ENCODE peak calls at places on chromosomes 5 and 9, in nine cellular contexts. One of them, this sample, is unnamed.

GRCh38 chr9:124322618-124323432 is 65.1 kb downstream of the NEK6 start:
- DNase-seq in heart left ventricle: no peak
- DNase-seq in keratinocyte: no peak
- DNase-seq in breast epithelium: no peak
- DNase-seq in CD8-positive, alpha-beta memory T cell: no peak
- DNase-seq in CD4-positive, alpha-beta memory T cell: no peak
- DNase-seq in trophoblast cell: no peak
- DNase-seq in tibial artery: no peak
- DNase-seq in IMR-90: no peak
- DNase-seq in this sample: no peak

GRCh38 chr5:93964421-93964820 is 223.0 kb upstream of the POU5F2 start:
- DNase-seq in IMR-90: no peak
- DNase-seq in CD4-positive, alpha-beta memory T cell: no peak
- DNase-seq in CD8-positive, alpha-beta memory T cell: no peak
- DNase-seq in keratinocyte: no peak
- DNase-seq in breast epithelium: no peak
- DNase-seq in heart left ventricle: no peak
- DNase-seq in tibial artery: no peak
- DNase-seq in trophoblast cell: no peak
- DNase-seq in this sample: no peak

GRCh38 chr5:139494832-139495231 is 12.3 kb upstream of the STING1 start:
- DNase-seq in tibial artery: no peak
- DNase-seq in CD4-positive, alpha-beta memory T cell: no peak
- DNase-seq in trophoblast cell: no peak
- DNase-seq in breast epithelium: no peak
- DNase-seq in keratinocyte: no peak
- DNase-seq in IMR-90: peak; percentile 58
- DNase-seq in CD8-positive, alpha-beta memory T cell: no peak
- DNase-seq in heart left ventricle: no peak
- DNase-seq in this sample: no peak

GRCh38 chr9:106632621-106633020 is 230.3 kb upstream of the ZNF462 start:
- DNase-seq in breast epithelium: no peak
- DNase-seq in heart left ventricle: no peak
- DNase-seq in CD8-positive, alpha-beta memory T cell: no peak
- DNase-seq in CD4-positive, alpha-beta memory T cell: no peak
- DNase-seq in tibial artery: no peak
- DNase-seq in trophoblast cell: no peak
- DNase-seq in keratinocyte: peak; percentile 58
- DNase-seq in IMR-90: no peak
- DNase-seq in this sample: no peak

GRCh38 chr5:159123700-159124099 is 24.0 kb upstream of the EBF1 start:
- DNase-seq in heart left ventricle: no peak
- DNase-seq in tibial artery: no peak
- DNase-seq in breast epithelium: no peak
- DNase-seq in CD4-positive, alpha-beta memory T cell: no peak
- DNase-seq in IMR-90: no peak
- DNase-seq in CD8-positive, alpha-beta memory T cell: no peak
- DNase-seq in trophoblast cell: no peak
- DNase-seq in keratinocyte: no peak
- DNase-seq in this sample: no peak

GRCh38 chr9:128098017-128098935 is 29.3 kb downstream of the PTGES2 start:
- DNase-seq in IMR-90: peak; percentile 98
- DNase-seq in heart left ventricle: peak; percentile 95
- DNase-seq in breast epithelium: peak; percentile 96
- DNase-seq in tibial artery: peak; percentile 98
- DNase-seq in trophoblast cell: peak; percentile 98
- DNase-seq in keratinocyte: peak; percentile 91
- DNase-seq in CD8-positive, alpha-beta memory T cell: no peak
- DNase-seq in CD4-positive, alpha-beta memory T cell: peak; percentile 40
- DNase-seq in this sample: peak; percentile 94

GRCh38 chr5:173864126-173865075 is 23.7 kb upstream of the CPEB4 start:
- DNase-seq in tibial artery: no peak
- DNase-seq in trophoblast cell: no peak
- DNase-seq in CD8-positive, alpha-beta memory T cell: no peak
- DNase-seq in breast epithelium: peak; percentile 75
- DNase-seq in heart left ventricle: peak; percentile 42
- DNase-seq in IMR-90: no peak
- DNase-seq in keratinocyte: no peak
- DNase-seq in CD4-positive, alpha-beta memory T cell: no peak
- DNase-seq in this sample: no peak

GRCh38 chr9:129910628-129911567 is 75.6 kb downstream of the USP20 start:
- DNase-seq in heart left ventricle: no peak
- DNase-seq in CD4-positive, alpha-beta memory T cell: no peak
- DNase-seq in breast epithelium: no peak
- DNase-seq in CD8-positive, alpha-beta memory T cell: no peak
- DNase-seq in keratinocyte: peak; percentile 91
- DNase-seq in trophoblast cell: peak; percentile 89
- DNase-seq in tibial artery: no peak
- DNase-seq in IMR-90: peak; percentile 100
- DNase-seq in this sample: peak; percentile 100

GRCh38 chr5:179815491-179816249 is 5.0 kb upstream of the SQSTM1 start:
- DNase-seq in trophoblast cell: no peak
- DNase-seq in breast epithelium: no peak
- DNase-seq in tibial artery: peak; percentile 64
- DNase-seq in IMR-90: no peak
- DNase-seq in keratinocyte: no peak
- DNase-seq in CD4-positive, alpha-beta memory T cell: no peak
- DNase-seq in CD8-positive, alpha-beta memory T cell: no peak
- DNase-seq in heart left ventricle: peak; percentile 23
- DNase-seq in this sample: no peak

GRCh38 chr5:1747079-1747802 is 52.4 kb downstream of the MRPL36 start:
- DNase-seq in heart left ventricle: no peak
- DNase-seq in CD4-positive, alpha-beta memory T cell: no peak
- DNase-seq in breast epithelium: peak; percentile 19
- DNase-seq in tibial artery: peak; percentile 51
- DNase-seq in trophoblast cell: no peak
- DNase-seq in CD8-positive, alpha-beta memory T cell: no peak
- DNase-seq in keratinocyte: no peak
- DNase-seq in IMR-90: no peak
- DNase-seq in this sample: no peak

GRCh38 chr5:6801236-6801635 is 88.0 kb downstream of the TENT4A start:
- DNase-seq in IMR-90: no peak
- DNase-seq in CD4-positive, alpha-beta memory T cell: no peak
- DNase-seq in keratinocyte: no peak
- DNase-seq in heart left ventricle: no peak
- DNase-seq in tibial artery: no peak
- DNase-seq in trophoblast cell: no peak
- DNase-seq in breast epithelium: no peak
- DNase-seq in CD8-positive, alpha-beta memory T cell: no peak
- DNase-seq in this sample: no peak

GRCh38 chr5:140312067-140312790 is 9.3 kb upstream of the PFDN1 start:
- DNase-seq in trophoblast cell: no peak
- DNase-seq in IMR-90: peak; percentile 99
- DNase-seq in heart left ventricle: no peak
- DNase-seq in CD8-positive, alpha-beta memory T cell: no peak
- DNase-seq in breast epithelium: no peak
- DNase-seq in CD4-positive, alpha-beta memory T cell: no peak
- DNase-seq in keratinocyte: no peak
- DNase-seq in tibial artery: no peak
- DNase-seq in this sample: peak; percentile 88

GRCh38 chr9:133403766-133404439 is 13.9 kb downstream of the REXO4 start:
- DNase-seq in tibial artery: no peak
- DNase-seq in IMR-90: no peak
- DNase-seq in heart left ventricle: no peak
- DNase-seq in breast epithelium: no peak
- DNase-seq in CD4-positive, alpha-beta memory T cell: peak; percentile 54
- DNase-seq in trophoblast cell: no peak
- DNase-seq in keratinocyte: peak; percentile 70
- DNase-seq in CD8-positive, alpha-beta memory T cell: peak; percentile 48
- DNase-seq in this sample: peak; percentile 53

GRCh38 chr9:132288371-132288770 is 66.4 kb downstream of the SETX start:
- DNase-seq in trophoblast cell: no peak
- DNase-seq in CD4-positive, alpha-beta memory T cell: no peak
- DNase-seq in breast epithelium: no peak
- DNase-seq in CD8-positive, alpha-beta memory T cell: no peak
- DNase-seq in heart left ventricle: no peak
- DNase-seq in IMR-90: peak; percentile 77
- DNase-seq in tibial artery: no peak
- DNase-seq in keratinocyte: no peak
- DNase-seq in this sample: no peak

GRCh38 chr9:129235931-129236331 is 57.9 kb upstream of the IER5L start:
- DNase-seq in CD8-positive, alpha-beta memory T cell: peak; percentile 70
- DNase-seq in trophoblast cell: no peak
- DNase-seq in keratinocyte: no peak
- DNase-seq in heart left ventricle: peak; percentile 10
- DNase-seq in breast epithelium: no peak
- DNase-seq in CD4-positive, alpha-beta memory T cell: peak; percentile 81
- DNase-seq in IMR-90: no peak
- DNase-seq in tibial artery: no peak
- DNase-seq in this sample: no peak

GRCh38 chr5:151026674-151027073 is 6.3 kb downstream of the GPX3 start:
- DNase-seq in breast epithelium: no peak
- DNase-seq in heart left ventricle: peak; percentile 62
- DNase-seq in CD4-positive, alpha-beta memory T cell: no peak
- DNase-seq in trophoblast cell: no peak
- DNase-seq in keratinocyte: no peak
- DNase-seq in IMR-90: no peak
- DNase-seq in CD8-positive, alpha-beta memory T cell: no peak
- DNase-seq in tibial artery: peak; percentile 80
- DNase-seq in this sample: no peak

GRCh38 chr9:136645903-136646754 is 16.6 kb upstream of the EGFL7 start:
- DNase-seq in heart left ventricle: peak; percentile 90
- DNase-seq in CD8-positive, alpha-beta memory T cell: no peak
- DNase-seq in IMR-90: no peak
- DNase-seq in keratinocyte: no peak
- DNase-seq in tibial artery: no peak
- DNase-seq in breast epithelium: no peak
- DNase-seq in trophoblast cell: no peak
- DNase-seq in CD4-positive, alpha-beta memory T cell: no peak
- DNase-seq in this sample: no peak

GRCh38 chr9:136645343-136645902 is 17.3 kb upstream of the EGFL7 start:
- DNase-seq in CD8-positive, alpha-beta memory T cell: no peak
- DNase-seq in heart left ventricle: peak; percentile 34
- DNase-seq in trophoblast cell: no peak
- DNase-seq in tibial artery: no peak
- DNase-seq in IMR-90: no peak
- DNase-seq in keratinocyte: no peak
- DNase-seq in CD4-positive, alpha-beta memory T cell: no peak
- DNase-seq in breast epithelium: no peak
- DNase-seq in this sample: no peak

GRCh38 chr9:136644343-136644592 is 18.4 kb upstream of the EGFL7 start:
- DNase-seq in CD4-positive, alpha-beta memory T cell: no peak
- DNase-seq in breast epithelium: no peak
- DNase-seq in keratinocyte: no peak
- DNase-seq in IMR-90: peak; percentile 22
- DNase-seq in heart left ventricle: peak; percentile 96
- DNase-seq in CD8-positive, alpha-beta memory T cell: no peak
- DNase-seq in tibial artery: no peak
- DNase-seq in trophoblast cell: no peak
- DNase-seq in this sample: no peak

GRCh38 chr9:136644593-136645342 is 17.9 kb upstream of the EGFL7 start:
- DNase-seq in CD4-positive, alpha-beta memory T cell: peak; percentile 68
- DNase-seq in CD8-positive, alpha-beta memory T cell: peak; percentile 59
- DNase-seq in breast epithelium: peak; percentile 78
- DNase-seq in IMR-90: peak; percentile 28
- DNase-seq in trophoblast cell: peak; percentile 48
- DNase-seq in tibial artery: peak; percentile 88
- DNase-seq in keratinocyte: no peak
- DNase-seq in heart left ventricle: peak; percentile 87
- DNase-seq in this sample: no peak

DNA sequence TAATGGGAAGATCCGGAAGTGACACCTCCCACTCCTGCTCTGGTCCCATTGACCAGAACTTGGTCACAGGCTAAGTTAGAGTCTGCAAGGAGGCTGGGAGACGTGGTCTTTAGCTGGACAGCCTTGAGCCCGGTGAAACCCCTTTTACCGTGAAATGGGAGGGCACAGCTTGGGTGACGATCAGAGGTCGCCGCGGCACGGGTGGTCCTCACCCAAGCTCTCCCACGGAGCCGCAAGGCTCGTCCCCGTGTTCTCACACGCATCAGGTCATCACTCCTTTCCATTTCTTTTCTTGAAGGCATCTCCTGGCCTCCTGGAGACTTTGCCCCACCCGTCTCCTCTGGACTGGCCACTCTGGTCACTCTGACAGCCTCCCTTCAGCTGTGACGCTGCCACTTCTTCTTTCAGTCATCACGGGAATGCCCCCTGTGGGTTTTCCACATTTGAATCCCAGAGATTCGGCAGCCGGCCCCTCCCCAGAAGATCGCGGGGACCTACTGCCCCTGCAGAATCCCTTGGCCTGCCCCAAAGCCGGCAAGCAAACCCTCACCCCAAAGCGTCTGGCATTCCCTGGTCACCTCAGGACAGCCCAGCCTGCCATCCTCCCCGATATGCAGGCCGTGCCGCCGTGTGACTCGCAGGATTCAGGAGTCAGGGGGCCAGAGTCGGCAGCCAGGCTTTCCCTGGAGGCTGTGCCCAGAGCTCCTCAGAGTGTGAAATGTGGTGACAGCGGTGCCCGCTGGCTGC is 18.9 kb upstream of the EGFL7 start:
- DNase-seq in breast epithelium: no peak
- DNase-seq in heart left ventricle: peak; percentile 50
- DNase-seq in tibial artery: peak; percentile 65
- DNase-seq in CD8-positive, alpha-beta memory T cell: no peak
- DNase-seq in IMR-90: no peak
- DNase-seq in keratinocyte: no peak
- DNase-seq in trophoblast cell: no peak
- DNase-seq in CD4-positive, alpha-beta memory T cell: no peak
- DNase-seq in this sample: no peak
- H3K27ac ChIP-seq in breast epithelium: no peak overlapping the region
- H3K27ac ChIP-seq in heart left ventricle: peak overlapping the region; percentile 97
- H3K27ac ChIP-seq in tibial artery: no peak overlapping the region
- H3K27ac ChIP-seq in CD8-positive, alpha-beta memory T cell: peak overlapping the region; percentile 24
- H3K27ac ChIP-seq in IMR-90: no peak overlapping the region
- H3K27ac ChIP-seq in keratinocyte: no peak overlapping the region
- H3K27ac ChIP-seq in trophoblast cell: no peak overlapping the region
- H3K27ac ChIP-seq in CD4-positive, alpha-beta memory T cell: no peak overlapping the region
- H3K27ac ChIP-seq in this sample: no peak overlapping the region

GRCh38 chr9:11551106-11551505 is 938.3 kb upstream of the PTPRD start:
- DNase-seq in breast epithelium: no peak
- DNase-seq in IMR-90: no peak
- DNase-seq in CD4-positive, alpha-beta memory T cell: no peak
- DNase-seq in trophoblast cell: no peak
- DNase-seq in tibial artery: no peak
- DNase-seq in heart left ventricle: no peak
- DNase-seq in CD8-positive, alpha-beta memory T cell: no peak
- DNase-seq in keratinocyte: no peak
- DNase-seq in this sample: no peak
- H3K27ac ChIP-seq in breast epithelium: no peak overlapping the region
- H3K27ac ChIP-seq in IMR-90: no peak overlapping the region
- H3K27ac ChIP-seq in CD4-positive, alpha-beta memory T cell: no peak overlapping the region
- H3K27ac ChIP-seq in trophoblast cell: no peak overlapping the region
- H3K27ac ChIP-seq in tibial artery: no peak overlapping the region
- H3K27ac ChIP-seq in heart left ventricle: no peak overlapping the region
- H3K27ac ChIP-seq in CD8-positive, alpha-beta memory T cell: no peak overlapping the region
- H3K27ac ChIP-seq in keratinocyte: no peak overlapping the region
- H3K27ac ChIP-seq in this sample: no peak overlapping the region

GRCh38 chr5:149367972-149368645 is 10.3 kb downstream of the PCYOX1L start:
- DNase-seq in trophoblast cell: no peak
- DNase-seq in IMR-90: no peak
- DNase-seq in CD4-positive, alpha-beta memory T cell: no peak
- DNase-seq in breast epithelium: no peak
- DNase-seq in tibial artery: no peak
- DNase-seq in heart left ventricle: no peak
- DNase-seq in CD8-positive, alpha-beta memory T cell: no peak
- DNase-seq in keratinocyte: no peak
- DNase-seq in this sample: no peak
- H3K27ac ChIP-seq in trophoblast cell: no peak overlapping the region
- H3K27ac ChIP-seq in IMR-90: no peak overlapping the region
- H3K27ac ChIP-seq in CD4-positive, alpha-beta memory T cell: no peak overlapping the region
- H3K27ac ChIP-seq in breast epithelium: no peak overlapping the region
- H3K27ac ChIP-seq in tibial artery: peak overlapping the region; percentile 56
- H3K27ac ChIP-seq in heart left ventricle: no peak overlapping the region
- H3K27ac ChIP-seq in CD8-positive, alpha-beta memory T cell: no peak overlapping the region
- H3K27ac ChIP-seq in keratinocyte: no peak overlapping the region
- H3K27ac ChIP-seq in this sample: no peak overlapping the region

GRCh38 chr9:68997676-68998075 is 16.2 kb downstream of the PRKACG start:
- DNase-seq in trophoblast cell: no peak
- DNase-seq in tibial artery: no peak
- DNase-seq in CD8-positive, alpha-beta memory T cell: no peak
- DNase-seq in keratinocyte: no peak
- DNase-seq in IMR-90: no peak
- DNase-seq in breast epithelium: no peak
- DNase-seq in heart left ventricle: no peak
- DNase-seq in CD4-positive, alpha-beta memory T cell: no peak
- DNase-seq in this sample: no peak
- H3K27ac ChIP-seq in trophoblast cell: no peak overlapping the region
- H3K27ac ChIP-seq in tibial artery: no peak overlapping the region
- H3K27ac ChIP-seq in CD8-positive, alpha-beta memory T cell: no peak overlapping the region
- H3K27ac ChIP-seq in keratinocyte: no peak overlapping the region
- H3K27ac ChIP-seq in IMR-90: no peak overlapping the region
- H3K27ac ChIP-seq in breast epithelium: no peak overlapping the region
- H3K27ac ChIP-seq in heart left ventricle: no peak overlapping the region
- H3K27ac ChIP-seq in CD4-positive, alpha-beta memory T cell: no peak overlapping the region
- H3K27ac ChIP-seq in this sample: no peak overlapping the region

This sample was measured in epithelial cell of prostate.